ENCODE peak calls at places on chromosomes 13 and 19, in nine cellular contexts. One of them, this sample, is unnamed.

GRCh38 chr19:55189424-55189823 is 9.3 kb upstream of the SYT5 start:
- DNase-seq in EL: peak
- DNase-seq in stimulated activated CD8-positive, alpha-beta memory T cell treated with anti-CD3 and anti-CD28 coated beads, Interleukin-7, amount 100 ng/mL, for 1 hour: no peak
- DNase-seq in NCI-H510A treated with DMSO at 0.1 percent for 48 hours: no peak
- DNase-seq in left ventricle myocardium inferior: peak
- DNase-seq in fibroblast of pulmonary artery: peak
- DNase-seq in brain microvascular endothelial cell: peak
- DNase-seq in SJSA1: peak
- DNase-seq in fibroblast of lung: peak
- DNase-seq in this sample: no peak

GRCh38 chr19:37669336-37669963 is 14.2 kb upstream of the ZFP30 start:
- DNase-seq in fibroblast of lung: peak
- DNase-seq in NCI-H510A treated with DMSO at 0.1 percent for 48 hours: no peak
- DNase-seq in fibroblast of pulmonary artery: no peak
- DNase-seq in brain microvascular endothelial cell: no peak
- DNase-seq in EL: no peak
- DNase-seq in SJSA1: no peak
- DNase-seq in left ventricle myocardium inferior: no peak
- DNase-seq in stimulated activated CD8-positive, alpha-beta memory T cell treated with anti-CD3 and anti-CD28 coated beads, Interleukin-7, amount 100 ng/mL, for 1 hour: no peak
- DNase-seq in this sample: no peak

GRCh38 chr13:66940113-66940512 is 290.0 kb downstream of the PCDH9 start:
- DNase-seq in left ventricle myocardium inferior: no peak
- DNase-seq in brain microvascular endothelial cell: no peak
- DNase-seq in SJSA1: no peak
- DNase-seq in stimulated activated CD8-positive, alpha-beta memory T cell treated with anti-CD3 and anti-CD28 coated beads, Interleukin-7, amount 100 ng/mL, for 1 hour: no peak
- DNase-seq in EL: no peak
- DNase-seq in fibroblast of lung: peak
- DNase-seq in fibroblast of pulmonary artery: no peak
- DNase-seq in NCI-H510A treated with DMSO at 0.1 percent for 48 hours: no peak
- DNase-seq in this sample: no peak

GRCh38 chr19:19026299-19026971 is 6.9 kb downstream of the SUGP2 start:
- DNase-seq in NCI-H510A treated with DMSO at 0.1 percent for 48 hours: no peak
- DNase-seq in left ventricle myocardium inferior: no peak
- DNase-seq in EL: no peak
- DNase-seq in SJSA1: no peak
- DNase-seq in brain microvascular endothelial cell: no peak
- DNase-seq in fibroblast of lung: no peak
- DNase-seq in fibroblast of pulmonary artery: peak
- DNase-seq in stimulated activated CD8-positive, alpha-beta memory T cell treated with anti-CD3 and anti-CD28 coated beads, Interleukin-7, amount 100 ng/mL, for 1 hour: no peak
- DNase-seq in this sample: no peak

GRCh38 chr13:89726690-89727435 is 1620.6 kb upstream of the MIR17HG start:
- DNase-seq in fibroblast of lung: peak
- DNase-seq in left ventricle myocardium inferior: no peak
- DNase-seq in brain microvascular endothelial cell: peak
- DNase-seq in fibroblast of pulmonary artery: peak
- DNase-seq in NCI-H510A treated with DMSO at 0.1 percent for 48 hours: no peak
- DNase-seq in EL: no peak
- DNase-seq in stimulated activated CD8-positive, alpha-beta memory T cell treated with anti-CD3 and anti-CD28 coated beads, Interleukin-7, amount 100 ng/mL, for 1 hour: no peak
- DNase-seq in SJSA1: no peak
- DNase-seq in this sample: no peak

GRCh38 chr13:98512774-98513327 is 64.1 kb downstream of the STK24 start:
- DNase-seq in NCI-H510A treated with DMSO at 0.1 percent for 48 hours: no peak
- DNase-seq in brain microvascular endothelial cell: no peak
- DNase-seq in fibroblast of pulmonary artery: no peak
- DNase-seq in fibroblast of lung: no peak
- DNase-seq in SJSA1: no peak
- DNase-seq in left ventricle myocardium inferior: no peak
- DNase-seq in EL: no peak
- DNase-seq in stimulated activated CD8-positive, alpha-beta memory T cell treated with anti-CD3 and anti-CD28 coated beads, Interleukin-7, amount 100 ng/mL, for 1 hour: no peak
- DNase-seq in this sample: no peak

GRCh38 chr19:8396563-8397203 is 6.5 kb downstream of the RAB11B start:
- DNase-seq in fibroblast of lung: peak
- DNase-seq in NCI-H510A treated with DMSO at 0.1 percent for 48 hours: peak
- DNase-seq in left ventricle myocardium inferior: peak
- DNase-seq in fibroblast of pulmonary artery: peak
- DNase-seq in SJSA1: peak
- DNase-seq in brain microvascular endothelial cell: peak
- DNase-seq in stimulated activated CD8-positive, alpha-beta memory T cell treated with anti-CD3 and anti-CD28 coated beads, Interleukin-7, amount 100 ng/mL, for 1 hour: peak
- DNase-seq in EL: peak
- DNase-seq in this sample: peak

GRCh38 chr19:38337360-38337653 is 1.7 kb downstream of the CATSPERG start:
- DNase-seq in fibroblast of lung: no peak
- DNase-seq in brain microvascular endothelial cell: no peak
- DNase-seq in EL: no peak
- DNase-seq in NCI-H510A treated with DMSO at 0.1 percent for 48 hours: no peak
- DNase-seq in SJSA1: no peak
- DNase-seq in left ventricle myocardium inferior: no peak
- DNase-seq in fibroblast of pulmonary artery: no peak
- DNase-seq in stimulated activated CD8-positive, alpha-beta memory T cell treated with anti-CD3 and anti-CD28 coated beads, Interleukin-7, amount 100 ng/mL, for 1 hour: no peak
- DNase-seq in this sample: no peak

GRCh38 chr19:1214862-1215731 is 9.5 kb downstream of the STK11 start:
- DNase-seq in fibroblast of pulmonary artery: no peak
- DNase-seq in brain microvascular endothelial cell: no peak
- DNase-seq in stimulated activated CD8-positive, alpha-beta memory T cell treated with anti-CD3 and anti-CD28 coated beads, Interleukin-7, amount 100 ng/mL, for 1 hour: no peak
- DNase-seq in fibroblast of lung: peak
- DNase-seq in left ventricle myocardium inferior: peak
- DNase-seq in SJSA1: no peak
- DNase-seq in EL: peak
- DNase-seq in NCI-H510A treated with DMSO at 0.1 percent for 48 hours: no peak
- DNase-seq in this sample: no peak

This sample was measured in T-helper 2 cell treated with Interferon-gamma antibody and Interleukin-4, amounts not matched to agents 5 μg/mL and 100 μg/mL, for 36 hours.